ENCODE peak calls at places on chromosomes 16 and 17, in ten cellular contexts. H, S, Q, R, L, X, K, J, Y and C are unnamed samples.

GRCh38 chr17:12078791-12079190 is 58.1 kb downstream of the MAP2K4 start:
- DNase-seq in K (no peak), R (peak; percentile 66), X (no peak), Y (no peak), L (no peak), S (no peak), H (no peak), J (no peak), Q (no peak), C (no peak)

GRCh38 chr17:48790607-48791127 is 26.4 kb downstream of the TTLL6 start:
- DNase-seq in L (no peak), J (no peak), Y (no peak), S (no peak), R (no peak), Q (no peak), X (no peak), H (no peak), K (no peak), C (no peak)

GRCh38 chr17:34378664-34379101 is 15.7 kb upstream of the CCL1 start:
- DNase-seq in Q (no peak), J (no peak), K (no peak), S (peak; percentile 87), R (peak; percentile 23), H (no peak), Y (no peak), L (no peak), X (peak; percentile 25), C (no peak)

GRCh38 chr17:29664743-29665479 is 42.2 kb upstream of the CORO6 start:
- DNase-seq in X (no peak), H (no peak), J (no peak), Y (no peak), S (no peak), K (no peak), Q (peak; percentile 8), L (no peak), R (peak; percentile 29), C (no peak)

GRCh38 chr17:80625627-80626026 is 81.0 kb downstream of the RPTOR start:
- DNase-seq in J (no peak), X (no peak), L (no peak), H (no peak), Q (peak; percentile 78), K (no peak), Y (no peak), S (no peak), R (no peak), C (no peak)

GRCh38 chr17:81577278-81578000 is 25.3 kb upstream of the FAAP100 start:
- DNase-seq in H (no peak), Q (peak; percentile 67), S (peak; percentile 20), L (peak; percentile 54), K (no peak), X (no peak), Y (no peak), J (no peak), R (no peak), C (no peak)

GRCh38 chr16:12459993-12460392 is 343.7 kb downstream of the CPPED1 start:
- DNase-seq in R (no peak), Q (no peak), S (no peak), J (no peak), L (no peak), X (peak; percentile 14), H (no peak), K (no peak), Y (no peak), C (no peak)

GRCh38 chr16:23052908-23053580 is 96.2 kb downstream of the USP31 start:
- DNase-seq in Q (no peak), L (no peak), S (no peak), H (no peak), X (no peak), K (no peak), J (no peak), Y (no peak), R (no peak), C (no peak)

GRCh38 chr17:1197379-1197778 is 17.6 kb upstream of the ABR start:
- DNase-seq in X (no peak), Y (no peak), H (no peak), K (no peak), L (peak; percentile 80), S (peak; percentile 64), Q (no peak), R (no peak), J (no peak), C (no peak)

GRCh38 chr16:27724491-27724878 is 174.5 kb downstream of the KATNIP start:
- DNase-seq in S (no peak), L (peak; percentile 4), J (no peak), H (no peak), Y (no peak), X (no peak), K (peak; percentile 17), R (no peak), Q (no peak), C (no peak)

GRCh38 chr17:38799501-38800236 is at the start of gene PIP4K2B:
- DNase-seq in R (peak; percentile 98), Y (peak; percentile 75), L (peak; percentile 93), S (peak; percentile 96), Q (peak; percentile 100), J (peak; percentile 85), X (peak; percentile 90), H (peak; percentile 96), K (peak; percentile 98), C (peak; percentile 96)

GRCh38 chr16:58814348-58814801 is 80.3 kb upstream of the GOT2 start:
- DNase-seq in L (no peak), Y (no peak), J (peak; percentile 27), K (peak; percentile 31), Q (peak; percentile 54), S (peak; percentile 67), X (peak; percentile 45), H (peak; percentile 54), R (peak; percentile 71), C (no peak)

GRCh38 chr17:43324205-43324893 is 74.4 kb upstream of the ARL4D start:
- DNase-seq in L (no peak), H (no peak), X (no peak), K (no peak), S (no peak), R (no peak), Q (peak; percentile 29), J (no peak), Y (no peak), C (no peak)

GRCh38 chr16:50251375-50252081 is 14.8 kb upstream of the ADCY7 start:
- DNase-seq in Y (no peak), R (peak; percentile 83), H (no peak), J (no peak), X (no peak), S (no peak), L (no peak), Q (no peak), K (no peak), C (no peak)

GRCh38 chr17:59451706-59452105 is 113.7 kb upstream of the DHX40 start:
- DNase-seq in J (no peak), X (no peak), Y (no peak), R (no peak), Q (no peak), S (no peak), L (no peak), H (no peak), K (no peak), C (no peak)

GRCh38 chr17:81304196-81305015 is 9.3 kb upstream of the SLC38A10 start:
- DNase-seq in Q (no peak), Y (no peak), S (no peak), J (no peak), X (no peak), K (no peak), H (no peak), R (no peak), L (no peak), C (no peak)

GRCh38 chr16:84282533-84282932 is 12.1 kb upstream of the WFDC1 start:
- DNase-seq in K (no peak), L (no peak), R (no peak), J (no peak), Q (no peak), X (no peak), Y (no peak), H (no peak), S (no peak), C (no peak)

GRCh38 chr17:6913608-6914443 is 82.0 kb upstream of the ALOX12 start:
- DNase-seq in Y (peak; percentile 37), X (peak; percentile 78), H (peak; percentile 68), L (peak; percentile 47), K (peak; percentile 9), S (peak; percentile 28), J (peak; percentile 26), Q (peak; percentile 61), R (peak; percentile 78), C (peak; percentile 8)

GRCh38 chr17:33328129-33328528 is 35.0 kb upstream of the ASIC2 start:
- DNase-seq in L (no peak), H (no peak), Y (no peak), K (no peak), X (no peak), J (no peak), Q (peak; percentile 4), R (peak; percentile 15), S (no peak), C (no peak)

GRCh38 chr17:47948706-47949196 is 7.4 kb downstream of the PNPO start:
- DNase-seq in X (no peak), J (no peak), Y (no peak), K (no peak), L (no peak), S (peak; percentile 40), R (no peak), Q (peak; percentile 45), H (no peak), C (no peak)

GRCh38 chr16:13919330-13919682 is 648 bp upstream of the ERCC4 start:
- DNase-seq in K (peak; percentile 80), Q (peak; percentile 40), S (peak; percentile 29), X (peak; percentile 12), H (no peak), Y (no peak), J (no peak), R (peak; percentile 25), L (no peak), C (no peak)

GRCh38 chr17:35373532-35373983 is at the start of gene SLFN11:
- DNase-seq in S (no peak), H (peak; percentile 86), L (peak; percentile 72), Q (peak; percentile 57), J (no peak), Y (peak; percentile 78), K (peak; percentile 90), R (peak; percentile 94), X (peak; percentile 92), C (peak; percentile 89)